ENCODE peak calls at places on chromosome 19, in eight cellular contexts. K, E, P, G, W, Y, T and U are unnamed samples.
A peak's percentile ranks its signal among the peaks of the same experiment; 100 is the strongest.

GRCh38 chr19:5534787-5535586 is 32.8 kb downstream of the TINCR start:
- DNase-seq in Y (peak; percentile 46), E (no peak), P (no peak), G (no peak), T (no peak), W (no peak), K (no peak), U (no peak)

GRCh38 chr19:48836089-48837017 is at the start of gene HSD17B14:
- DNase-seq in E (no peak), P (no peak), Y (peak; percentile 71), G (no peak), T (no peak), K (no peak), W (no peak), U (no peak)

GRCh38 chr19:37136118-37136517 is 36.4 kb downstream of the ZNF585A start:
- DNase-seq in W (no peak), K (no peak), P (no peak), G (no peak), E (no peak), T (no peak), Y (no peak), U (no peak)

GRCh38 chr19:33510728-33511255 is 10.8 kb downstream of the PEPD start:
- DNase-seq in P (no peak), T (no peak), E (no peak), W (no peak), G (no peak), Y (no peak), K (no peak), U (no peak)

GRCh38 chr19:41537789-41538188 is 38.2 kb upstream of the CEACAM21 start:
- DNase-seq in T (no peak), W (no peak), G (no peak), E (no peak), K (no peak), P (no peak), Y (no peak), U (no peak)

GRCh38 chr19:39411006-39411831 is 1.2 kb upstream of the PLEKHG2 start:
- DNase-seq in W (peak; percentile 59), G (peak; percentile 83), E (no peak), T (no peak), K (no peak), P (no peak), Y (no peak), U (no peak)

GRCh38 chr19:53903055-53903680 is 5.9 kb upstream of the CACNG7 start:
- DNase-seq in T (no peak), P (peak; percentile 65), K (no peak), E (peak; percentile 60), Y (peak; percentile 73), G (no peak), W (no peak), U (no peak)

GRCh38 chr19:51521796-51522195 is 9.7 kb downstream of the SIGLEC6 start:
- DNase-seq in G (no peak), W (no peak), E (no peak), K (no peak), Y (no peak), P (no peak), T (no peak), U (no peak)